ENCODE peak calls at places on chromosomes 6 and 20, in four cellular contexts. I, F, K and J are unnamed samples.
A peak's percentile ranks its signal among the peaks of the same experiment; 100 is the strongest.

GRCh38 chr6:144624246-144624645 is 339.1 kb downstream of the UTRN start:
- DNase-seq in I (no peak), F (no peak), K (no peak), J (no peak)

GRCh38 chr6:88808381-88808780 is 155.0 kb downstream of the RNGTT start:
- DNase-seq in I (no peak), F (no peak), K (no peak), J (no peak)

GRCh38 chr20:48295445-48295903 is 510.2 kb upstream of the SULF2 start:
- DNase-seq in I (peak; percentile 98), F (no peak), K (peak; percentile 87), J (peak; percentile 5)

GRCh38 chr6:8130399-8130798 is 28.1 kb upstream of the EEF1E1 start:
- DNase-seq in I (peak; percentile 31), F (no peak), K (no peak), J (no peak)

GRCh38 chr20:46276531-46276930 is 31.8 kb downstream of the CDH22 start:
- DNase-seq in I (no peak), F (no peak), K (no peak), J (no peak)

GRCh38 chr6:146985111-146985510 is 219.1 kb upstream of the STXBP5 start:
- DNase-seq in I (peak; percentile 30), F (peak; percentile 79), K (no peak), J (peak; percentile 83)

GRCh38 chr6:2900821-2901644 is 2.1 kb downstream of the SERPINB9 start:
- DNase-seq in I (peak; percentile 2), F (no peak), K (no peak), J (no peak)

GRCh38 chr6:28885149-28885738 is 38.5 kb downstream of the TRIM27 start:
- DNase-seq in I (no peak), F (no peak), K (no peak), J (no peak)

GRCh38 chr6:116215414-116215813 is 38.5 kb downstream of the TSPYL4 start:
- DNase-seq in I (no peak), F (peak; percentile 1), K (no peak), J (no peak)